ENCODE peak calls at places on chromosomes 5 and 9, in ten cellular contexts. B is NCI-H2171 treated with DMSO at 0.1 percent for 48 hours; J is posterior cingulate gyrus; L is coronary artery; E is tibial artery; H is stimulated activated CD4-positive, alpha-beta T cell treated with anti-CD3 and anti-CD28 coated beads, TNF-alpha, amount 100 ng/mL, for 24 hours; F is substantia nigra; A is nucleus accumbens; U is hippocampal formation; N is transverse colon. P is an unnamed sample.

GRCh38 chr5:138645778-138646575 is 70.8 kb upstream of the HSPA9 start:
- DNase-seq in B (peak), J (peak), L (no peak), E (no peak), H (no peak), F (no peak), A (no peak), U (peak), N (no peak), P (no peak)

GRCh38 chr5:90709323-90710148 is 150.9 kb downstream of the ADGRV1 start:
- DNase-seq in B (peak), J (peak), L (no peak), E (no peak), H (no peak), F (no peak), A (no peak), U (peak), N (peak), P (peak)

GRCh38 chr5:147616401-147616800 is 106.5 kb upstream of the DPYSL3 start:
- DNase-seq in B (no peak), J (no peak), L (no peak), E (no peak), H (no peak), F (no peak), A (no peak), U (no peak), N (no peak), P (no peak)

GRCh38 chr9:21252727-21253547 is 13.1 kb upstream of the IFNA14 start:
- DNase-seq in B (no peak), J (peak), L (no peak), E (no peak), H (no peak), F (no peak), A (peak), U (peak), N (no peak), P (peak)

GRCh38 chr9:81234924-81235610 is 454.3 kb downstream of the TLE1 start:
- DNase-seq in B (no peak), J (no peak), L (no peak), E (no peak), H (no peak), F (no peak), A (no peak), U (no peak), N (no peak), P (no peak)

GRCh38 chr5:71658916-71659661 is 60.0 kb upstream of the CARTPT start:
- DNase-seq in B (peak), J (no peak), L (no peak), E (no peak), H (no peak), F (no peak), A (no peak), U (no peak), N (no peak), P (no peak)

GRCh38 chr5:93789173-93790070 is 48.0 kb upstream of the POU5F2 start:
- DNase-seq in B (no peak), J (no peak), L (no peak), E (no peak), H (no peak), F (no peak), A (no peak), U (peak), N (no peak), P (no peak)

GRCh38 chr5:4563400-4563799 is 576.7 kb upstream of the ADAMTS16 start:
- DNase-seq in B (peak), J (no peak), L (no peak), E (no peak), H (no peak), F (no peak), A (no peak), U (no peak), N (no peak), P (no peak)

GRCh38 chr9:136735812-136736480 is 6.8 kb downstream of the LCN10 start:
- DNase-seq in B (no peak), J (no peak), L (no peak), E (no peak), H (no peak), F (no peak), A (no peak), U (no peak), N (no peak), P (no peak)

GRCh38 chr9:71719585-71719984 is 48.7 kb downstream of the CEMIP2 start:
- DNase-seq in B (peak), J (no peak), L (no peak), E (no peak), H (no peak), F (no peak), A (no peak), U (no peak), N (no peak), P (no peak)

GRCh38 chr9:125433461-125434001 is 171.9 kb downstream of the GAPVD1 start:
- DNase-seq in B (no peak), J (peak), L (no peak), E (peak), H (no peak), F (no peak), A (no peak), U (no peak), N (no peak), P (no peak)

GRCh38 chr9:108973876-108974275 is 39.4 kb downstream of the CTNNAL1 start:
- DNase-seq in B (no peak), J (no peak), L (no peak), E (no peak), H (no peak), F (no peak), A (no peak), U (no peak), N (no peak), P (no peak)

GRCh38 chr5:57447656-57448055 is 35.0 kb downstream of the ACTBL2 start:
- DNase-seq in B (no peak), J (no peak), L (no peak), E (no peak), H (no peak), F (no peak), A (no peak), U (no peak), N (no peak), P (no peak)

P was measured in hypothalamus.